ENCODE peak calls at places on chromosomes 11 and 22, in four cellular contexts. L is CD8-positive, alpha-beta memory T cell; K is CD8-positive, alpha-beta T cell; W is A673. D is an unnamed sample. For H3K4me1, the result is how much of the 10 kb centered on the place peaks cover.

GRCh38 chr11:45737056-45737455 is 67.9 kb upstream of the SLC35C1 start:
- DNase-seq in L (no peak), W (no peak), K (no peak), D (no peak)

GRCh38 chr11:44840526-44840925 is 110.2 kb downstream of the TP53I11 start:
- DNase-seq in W (no peak), K (no peak), L (no peak), D (no peak)

GRCh38 chr22:49284389-49284788 is 543.3 kb downstream of the BRD1 start:
- DNase-seq in W (no peak), L (no peak), K (no peak), D (no peak)

GRCh38 chr11:2515401-2516275 is 70.8 kb downstream of the KCNQ1 start:
- DNase-seq in K (peak), L (no peak), W (no peak), D (no peak)

GRCh38 chr22:35587447-35587870 is 29.7 kb downstream of the MB start:
- DNase-seq in K (no peak), W (peak), L (no peak), D (no peak)

GRCh38 chr11:1060885-1061616 is 13.6 kb upstream of the MUC2 start:
- DNase-seq in L (no peak), K (no peak), W (peak), D (no peak)

GRCh38 chr11:71330996-71331395 is 78.6 kb upstream of the SHANK2 start:
- DNase-seq in K (no peak), L (no peak), W (no peak), D (no peak)

GRCh38 chr11:130634981-130635473 is 186.6 kb downstream of the ADAMTS15 start:
- DNase-seq in W (no peak), K (no peak), L (no peak), D (no peak)

GRCh38 chr11:70034740-70035365 is 43.3 kb upstream of the ANO1 start:
- DNase-seq in W (no peak), K (no peak), L (no peak), D (no peak)

GRCh38 chr22:39130892-39131855 is 21.3 kb downstream of the CBX7 start:
- DNase-seq in L (no peak), K (no peak), W (no peak), D (no peak)

GRCh38 chr11:32962016-32962415 is 53.7 kb upstream of the DEPDC7 start:
- DNase-seq in K (no peak), L (no peak), W (no peak), D (no peak)

GRCh38 chr11:13098890-13099289 is 89.8 kb downstream of the RASSF10 start:
- DNase-seq in L (no peak), K (no peak), W (no peak), D (no peak)

GRCh38 chr11:86509579-86509978 is 134.9 kb downstream of the CCDC81 start:
- DNase-seq in W (no peak), L (no peak), K (no peak), D (no peak)

GRCh38 chr11:83819936-83820549 is 533.9 kb upstream of the CCDC90B start:
- DNase-seq in L (no peak), W (peak), K (no peak), D (peak)

GRCh38 chr22:17782158-17782557 is 7.9 kb upstream of the BID start:
- DNase-seq in W (no peak), K (no peak), L (no peak), D (no peak)

GRCh38 chr22:43404673-43405385 is 7.0 kb upstream of the MPPED1 start:
- DNase-seq in W (no peak), K (no peak), L (no peak), D (no peak)

GRCh38 chr22:37499006-37499707 is 13.0 kb upstream of the MFNG start:
- DNase-seq in K (no peak), W (no peak), L (no peak), D (no peak)

GRCh38 chr11:30381879-30382278 is 59.0 kb downstream of the ARL14EP start:
- DNase-seq in K (no peak), L (no peak), W (no peak), D (no peak)

GRCh38 chr11:44398266-44399045 is 88.5 kb upstream of the ALX4 start:
- DNase-seq in L (no peak), W (no peak), K (no peak), D (no peak)

GRCh38 chr11:88051386-88051785 is 123.9 kb downstream of the RAB38 start:
- DNase-seq in K (no peak), L (no peak), W (no peak), D (no peak)

GRCh38 chr11:63869171-63869591 is 30.3 kb downstream of the MARK2 start:
- DNase-seq in L (no peak), K (no peak), W (no peak), D (no peak)
- H3K4me1 ChIP-seq in L (half or more), K (half or more), W (under half), D (half or more)

DNA sequence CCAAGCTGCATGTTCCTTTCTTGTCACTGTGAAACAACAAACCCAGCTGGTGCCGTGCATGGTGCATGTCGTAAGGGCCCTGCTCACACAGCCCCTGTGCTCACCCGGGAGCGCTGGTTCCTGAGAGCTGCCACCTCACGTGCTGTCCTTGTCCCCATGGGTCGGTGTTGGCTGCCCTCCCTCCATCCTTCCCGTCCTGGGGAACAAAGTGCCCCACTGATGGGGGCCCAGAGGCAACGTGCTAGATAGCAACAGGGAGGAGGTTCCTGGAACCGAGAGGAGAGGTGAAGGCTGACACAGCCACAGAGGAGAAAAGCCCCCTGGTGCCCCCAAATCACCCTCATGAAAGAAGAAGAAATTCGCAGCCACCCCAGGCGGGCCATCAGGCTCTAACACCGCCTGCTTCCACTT is 56.6 kb upstream of the SLC22A12 start:
- DNase-seq in L (no peak), W (no peak), K (no peak), D (no peak)
- H3K4me1 ChIP-seq in L (under half), W (under half), K (under half), D (under half)

GRCh38 chr11:117983163-117983475 is 3.1 kb upstream of the IL10RA start:
- DNase-seq in L (no peak), K (no peak), W (no peak), D (no peak)
- H3K4me1 ChIP-seq in L (half or more), K (half or more), W (under half), D (half or more)

GRCh38 chr22:31917227-31917921 is 27.0 kb upstream of the YWHAH start:
- DNase-seq in K (no peak), W (no peak), L (no peak), D (no peak)

GRCh38 chr22:31911565-31912401 is 32.6 kb upstream of the YWHAH start:
- DNase-seq in W (no peak), L (no peak), K (no peak), D (no peak)

GRCh38 chr22:31912402-31912733 is 32.0 kb upstream of the YWHAH start:
- DNase-seq in W (peak), K (no peak), L (no peak), D (no peak)

GRCh38 chr22:31919730-31920129 is 24.6 kb upstream of the YWHAH start:
- DNase-seq in K (no peak), W (no peak), L (no peak), D (no peak)

DNA sequence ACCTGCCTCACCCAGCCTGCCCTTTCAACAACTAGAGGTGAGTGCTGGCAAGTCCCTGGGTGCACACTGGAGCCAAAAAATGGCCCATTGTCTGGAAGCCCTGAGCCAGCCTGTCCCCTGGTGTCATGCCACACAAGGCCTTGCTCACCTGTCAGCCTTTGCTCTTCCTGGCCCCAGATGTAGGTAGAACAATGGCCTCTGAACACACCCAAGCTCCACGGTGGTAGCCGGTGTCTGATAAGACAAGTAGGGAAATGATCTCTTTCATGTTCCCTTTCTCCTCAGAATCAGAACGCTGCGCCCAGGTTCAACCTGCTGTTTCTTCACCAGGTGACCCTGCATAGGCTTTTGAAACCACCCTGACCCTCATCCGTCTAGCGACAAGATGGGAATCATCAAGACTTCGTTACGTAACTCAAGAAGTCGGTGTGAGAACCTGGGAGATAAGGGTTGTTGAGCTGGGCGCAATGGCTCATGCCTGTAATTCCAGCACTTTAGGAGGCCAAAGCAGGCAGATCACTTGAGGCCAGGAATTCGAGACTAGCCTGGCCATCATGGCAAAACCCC is 28.8 kb upstream of the YWHAH start:
- DNase-seq in L (no peak), W (no peak), K (no peak), D (no peak)
- H3K4me1 ChIP-seq in L (under half), W (under half), K (under half), D (under half)

GRCh38 chr22:25084405-25085107 is 115.1 kb upstream of the CRYBB3 start:
- DNase-seq in L (no peak), W (no peak), K (no peak), D (no peak)

GRCh38 chr22:25082096-25082495 is 117.6 kb upstream of the CRYBB3 start:
- DNase-seq in L (no peak), W (no peak), K (no peak), D (no peak)

GRCh38 chr22:25085156-25085555 is 114.5 kb upstream of the CRYBB3 start:
- DNase-seq in L (no peak), W (no peak), K (no peak), D (no peak)

GRCh38 chr22:25081409-25081824 is 118.2 kb upstream of the CRYBB3 start:
- DNase-seq in L (no peak), W (peak), K (peak), D (peak)

DNA sequence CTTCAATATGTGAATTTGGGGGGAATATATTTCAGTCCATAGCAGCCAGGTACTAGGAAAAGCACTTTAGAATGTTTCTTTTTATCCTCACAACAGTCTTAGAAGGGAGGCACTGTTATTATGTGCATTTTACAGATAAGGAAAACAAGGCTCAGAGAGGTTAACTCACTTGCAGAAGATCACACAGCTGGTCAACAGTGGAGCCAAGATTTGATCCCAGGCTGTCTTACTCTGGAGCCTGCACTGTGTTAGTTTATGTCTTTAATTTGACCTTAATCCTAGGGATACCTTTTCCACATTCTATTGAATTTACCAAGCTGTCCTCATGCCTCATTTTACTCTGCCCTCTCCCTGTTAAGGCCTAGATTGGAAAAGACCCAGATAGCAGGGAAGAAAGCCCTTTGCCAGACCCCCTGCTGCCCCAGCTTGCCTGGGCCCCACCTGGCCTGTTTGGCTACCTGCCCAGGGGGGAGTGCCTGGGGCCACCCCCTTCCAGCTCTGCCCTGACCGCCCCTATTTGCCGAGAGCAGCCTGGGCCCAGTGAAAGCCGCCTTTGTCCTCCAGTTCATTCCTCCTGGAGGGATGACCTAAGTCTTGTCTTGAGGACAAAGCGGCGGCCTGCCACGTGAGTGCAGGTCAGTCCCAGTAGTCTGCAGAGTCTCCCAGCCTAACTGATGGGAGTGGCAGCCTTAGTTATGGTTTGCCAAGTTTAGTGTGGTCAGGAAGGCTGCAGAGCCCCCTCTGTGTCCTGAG is 116.1 kb upstream of the CRYBB3 start:
- DNase-seq in W (no peak), L (no peak), K (no peak), D (no peak)
- H3K4me1 ChIP-seq in W (under half), L (under half), K (under half), D (under half)

GRCh38 chr11:27362749-27363575 is at the start of gene CCDC34:
- DNase-seq in L (peak), K (peak), W (peak), D (peak)
- H3K4me1 ChIP-seq in L (under half), K (under half), W (under half), D (under half)

GRCh38 chr11:67998150-67999045 is 5.5 kb downstream of the UNC93B1 start:
- DNase-seq in W (no peak), K (no peak), L (no peak), D (no peak)

GRCh38 chr11:68002575-68002942 is 1.3 kb downstream of the UNC93B1 start:
- DNase-seq in L (no peak), K (no peak), W (no peak), D (no peak)

GRCh38 chr11:67997460-67997921 is 6.4 kb downstream of the UNC93B1 start:
- DNase-seq in L (no peak), W (no peak), K (no peak), D (no peak)

GRCh38 chr11:67999201-67999629 is 4.7 kb downstream of the UNC93B1 start:
- DNase-seq in K (no peak), L (no peak), W (no peak), D (no peak)

GRCh38 chr11:67999704-68000103 is 4.2 kb downstream of the UNC93B1 start:
- DNase-seq in W (no peak), L (no peak), K (no peak), D (no peak)
- H3K4me1 ChIP-seq in W (under half), L (under half), K (under half), D (under half)

GRCh38 chr22:25447067-25447688 is 117.3 kb upstream of the GRK3 start:
- DNase-seq in K (no peak), W (no peak), L (no peak), D (no peak)

GRCh38 chr22:25451480-25452114 is 112.9 kb upstream of the GRK3 start:
- DNase-seq in L (no peak), K (no peak), W (no peak), D (no peak)

GRCh38 chr22:25449781-25450317 is 114.6 kb upstream of the GRK3 start:
- DNase-seq in K (no peak), L (no peak), W (no peak), D (no peak)

GRCh38 chr22:25447689-25448434 is 116.6 kb upstream of the GRK3 start:
- DNase-seq in K (peak), L (peak), W (peak), D (peak)

DNA sequence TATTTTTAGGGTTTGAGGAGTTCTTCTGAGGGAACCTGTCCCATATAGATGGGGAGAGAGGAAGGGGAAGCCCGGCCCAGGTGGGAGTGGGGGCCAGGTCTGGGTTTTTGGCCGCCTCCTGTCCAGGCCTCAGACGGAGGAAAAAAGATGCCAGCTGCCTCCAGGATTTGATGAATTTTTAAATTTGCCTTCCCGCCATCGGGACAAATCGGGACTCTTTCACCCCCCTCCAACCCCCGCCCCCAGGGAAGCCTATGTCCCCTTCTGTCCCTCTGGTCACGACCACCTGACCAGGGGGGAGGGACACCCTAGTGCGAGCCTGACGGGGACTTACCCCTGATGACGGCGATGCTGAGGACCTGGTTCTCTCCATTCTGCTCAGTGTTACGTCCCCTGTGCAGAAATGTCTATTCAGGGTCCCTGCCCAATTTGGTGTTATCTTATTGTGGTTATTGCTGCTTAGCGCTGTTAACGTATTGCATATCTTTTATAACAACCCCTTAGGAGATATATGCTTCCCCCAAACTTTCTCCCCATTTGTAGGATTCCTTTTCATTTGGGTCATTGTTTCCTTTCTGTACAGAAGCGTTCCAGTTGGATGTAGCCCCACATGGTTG is 115.9 kb upstream of the GRK3 start:
- DNase-seq in L (no peak), W (no peak), K (no peak), D (no peak)
- H3K4me1 ChIP-seq in L (under half), W (under half), K (under half), D (under half)

D was measured in CD4-positive, alpha-beta memory T cell.